ENCODE peak calls at places on chromosomes 2 and 18, in seven cellular contexts. One of them, this sample, is unnamed. For H3K36me3, the result is how much of the 10 kb centered on the place peaks cover.

GRCh38 chr2:134207589-134208209 is 46.2 kb upstream of the MGAT5 start:
- DNase-seq in kidney epithelial cell: no peak
- DNase-seq in mucosa of descending colon: peak
- DNase-seq in colonic mucosa: peak
- DNase-seq in sigmoid colon: no peak
- DNase-seq in kidney: no peak
- DNase-seq in left ventricle myocardium inferior: peak
- DNase-seq in this sample: no peak

GRCh38 chr18:54717673-54718435 is 110.4 kb upstream of the RAB27B start:
- DNase-seq in kidney: no peak
- DNase-seq in kidney epithelial cell: no peak
- DNase-seq in mucosa of descending colon: no peak
- DNase-seq in colonic mucosa: no peak
- DNase-seq in left ventricle myocardium inferior: no peak
- DNase-seq in sigmoid colon: no peak
- DNase-seq in this sample: no peak

GRCh38 chr2:163850036-163850435 is 114.2 kb upstream of the FIGN start:
- DNase-seq in left ventricle myocardium inferior: no peak
- DNase-seq in kidney epithelial cell: no peak
- DNase-seq in mucosa of descending colon: no peak
- DNase-seq in sigmoid colon: no peak
- DNase-seq in kidney: no peak
- DNase-seq in colonic mucosa: no peak
- DNase-seq in this sample: no peak

GRCh38 chr2:100470898-100471514 is 724 bp downstream of the NMS start:
- DNase-seq in sigmoid colon: no peak
- DNase-seq in left ventricle myocardium inferior: peak
- DNase-seq in mucosa of descending colon: peak
- DNase-seq in kidney: no peak
- DNase-seq in kidney epithelial cell: no peak
- DNase-seq in colonic mucosa: no peak
- DNase-seq in this sample: no peak

GRCh38 chr2:100831831-100832230 is 11.9 kb downstream of the NPAS2 start:
- DNase-seq in mucosa of descending colon: no peak
- DNase-seq in kidney: no peak
- DNase-seq in colonic mucosa: no peak
- DNase-seq in kidney epithelial cell: no peak
- DNase-seq in left ventricle myocardium inferior: peak
- DNase-seq in sigmoid colon: peak
- DNase-seq in this sample: no peak

GRCh38 chr2:135164431-135164830 is 112.3 kb downstream of the RAB3GAP1 start:
- DNase-seq in kidney: no peak
- DNase-seq in colonic mucosa: no peak
- DNase-seq in left ventricle myocardium inferior: no peak
- DNase-seq in mucosa of descending colon: no peak
- DNase-seq in kidney epithelial cell: peak
- DNase-seq in sigmoid colon: no peak
- DNase-seq in this sample: peak

GRCh38 chr2:205139822-205140612 is 542.3 kb upstream of the NRP2 start:
- DNase-seq in kidney epithelial cell: no peak
- DNase-seq in kidney: no peak
- DNase-seq in mucosa of descending colon: peak
- DNase-seq in sigmoid colon: no peak
- DNase-seq in left ventricle myocardium inferior: peak
- DNase-seq in colonic mucosa: no peak
- DNase-seq in this sample: no peak

GRCh38 chr2:46404181-46404759 is 75.1 kb upstream of the TMEM247 start:
- DNase-seq in colonic mucosa: no peak
- DNase-seq in kidney epithelial cell: no peak
- DNase-seq in sigmoid colon: no peak
- DNase-seq in kidney: no peak
- DNase-seq in mucosa of descending colon: no peak
- DNase-seq in left ventricle myocardium inferior: no peak
- DNase-seq in this sample: no peak

GRCh38 chr2:23566236-23567142 is 181.5 kb downstream of the KLHL29 start:
- DNase-seq in kidney: no peak
- DNase-seq in sigmoid colon: no peak
- DNase-seq in mucosa of descending colon: no peak
- DNase-seq in kidney epithelial cell: no peak
- DNase-seq in left ventricle myocardium inferior: no peak
- DNase-seq in colonic mucosa: no peak
- DNase-seq in this sample: no peak

GRCh38 chr2:143205106-143205764 is 76.0 kb downstream of the ARHGAP15 start:
- DNase-seq in left ventricle myocardium inferior: no peak
- DNase-seq in kidney: no peak
- DNase-seq in colonic mucosa: no peak
- DNase-seq in sigmoid colon: no peak
- DNase-seq in kidney epithelial cell: no peak
- DNase-seq in mucosa of descending colon: no peak
- DNase-seq in this sample: no peak

GRCh38 chr2:120678251-120678650 is 57.4 kb upstream of the GLI2 start:
- DNase-seq in kidney: no peak
- DNase-seq in sigmoid colon: peak
- DNase-seq in kidney epithelial cell: no peak
- DNase-seq in left ventricle myocardium inferior: no peak
- DNase-seq in mucosa of descending colon: no peak
- DNase-seq in colonic mucosa: no peak
- DNase-seq in this sample: no peak

GRCh38 chr2:41992056-41992699 is 55.6 kb upstream of the PKDCC start:
- DNase-seq in colonic mucosa: no peak
- DNase-seq in sigmoid colon: no peak
- DNase-seq in kidney epithelial cell: no peak
- DNase-seq in kidney: no peak
- DNase-seq in left ventricle myocardium inferior: no peak
- DNase-seq in mucosa of descending colon: no peak
- DNase-seq in this sample: no peak

GRCh38 chr2:100206731-100207255 is 64.4 kb upstream of the AFF3 start:
- DNase-seq in left ventricle myocardium inferior: no peak
- DNase-seq in colonic mucosa: no peak
- DNase-seq in kidney: no peak
- DNase-seq in kidney epithelial cell: no peak
- DNase-seq in mucosa of descending colon: no peak
- DNase-seq in sigmoid colon: no peak
- DNase-seq in this sample: no peak

GRCh38 chr2:195652916-195653315 is 4.1 kb upstream of the SLC39A10 start:
- DNase-seq in sigmoid colon: no peak
- DNase-seq in mucosa of descending colon: no peak
- DNase-seq in kidney epithelial cell: no peak
- DNase-seq in colonic mucosa: no peak
- DNase-seq in left ventricle myocardium inferior: no peak
- DNase-seq in kidney: no peak
- DNase-seq in this sample: no peak

GRCh38 chr2:55399815-55400214 is 19.8 kb downstream of the CCDC88A start:
- DNase-seq in colonic mucosa: no peak
- DNase-seq in mucosa of descending colon: no peak
- DNase-seq in kidney: no peak
- DNase-seq in left ventricle myocardium inferior: no peak
- DNase-seq in sigmoid colon: no peak
- DNase-seq in kidney epithelial cell: no peak
- DNase-seq in this sample: no peak

GRCh38 chr18:45562567-45563479 is 52.5 kb upstream of the SLC14A2 start:
- DNase-seq in kidney epithelial cell: no peak
- DNase-seq in sigmoid colon: peak
- DNase-seq in kidney: peak
- DNase-seq in left ventricle myocardium inferior: peak
- DNase-seq in colonic mucosa: peak
- DNase-seq in mucosa of descending colon: peak
- DNase-seq in this sample: no peak

GRCh38 chr2:34107811-34108210 is 508.7 kb upstream of the FAM98A start:
- DNase-seq in left ventricle myocardium inferior: no peak
- DNase-seq in mucosa of descending colon: no peak
- DNase-seq in sigmoid colon: no peak
- DNase-seq in colonic mucosa: no peak
- DNase-seq in kidney: no peak
- DNase-seq in kidney epithelial cell: no peak
- DNase-seq in this sample: no peak

GRCh38 chr2:170213651-170214050 is 35.7 kb downstream of the MYO3B start:
- DNase-seq in kidney: no peak
- DNase-seq in kidney epithelial cell: no peak
- DNase-seq in left ventricle myocardium inferior: no peak
- DNase-seq in mucosa of descending colon: no peak
- DNase-seq in colonic mucosa: no peak
- DNase-seq in sigmoid colon: no peak
- DNase-seq in this sample: no peak

GRCh38 chr2:170215019-170215418 is 37.1 kb downstream of the MYO3B start:
- DNase-seq in left ventricle myocardium inferior: no peak
- DNase-seq in kidney epithelial cell: no peak
- DNase-seq in kidney: no peak
- DNase-seq in sigmoid colon: no peak
- DNase-seq in mucosa of descending colon: no peak
- DNase-seq in colonic mucosa: no peak
- DNase-seq in this sample: no peak

GRCh38 chr2:170216415-170216814 is 38.5 kb downstream of the MYO3B start:
- DNase-seq in kidney: no peak
- DNase-seq in left ventricle myocardium inferior: no peak
- DNase-seq in kidney epithelial cell: no peak
- DNase-seq in colonic mucosa: no peak
- DNase-seq in mucosa of descending colon: no peak
- DNase-seq in sigmoid colon: no peak
- DNase-seq in this sample: no peak

GRCh38 chr2:170212625-170213280 is 34.8 kb downstream of the MYO3B start:
- DNase-seq in kidney epithelial cell: no peak
- DNase-seq in kidney: no peak
- DNase-seq in left ventricle myocardium inferior: no peak
- DNase-seq in sigmoid colon: no peak
- DNase-seq in colonic mucosa: no peak
- DNase-seq in mucosa of descending colon: no peak
- DNase-seq in this sample: no peak

GRCh38 chr2:170214309-170214902 is 36.5 kb downstream of the MYO3B start:
- DNase-seq in sigmoid colon: no peak
- DNase-seq in kidney epithelial cell: no peak
- DNase-seq in kidney: no peak
- DNase-seq in left ventricle myocardium inferior: no peak
- DNase-seq in mucosa of descending colon: no peak
- DNase-seq in colonic mucosa: no peak
- DNase-seq in this sample: no peak
- H3K4me3 ChIP-seq in sigmoid colon: no peak
- H3K4me3 ChIP-seq in kidney epithelial cell: no peak
- H3K4me3 ChIP-seq in kidney: no peak
- H3K4me3 ChIP-seq in left ventricle myocardium inferior: no peak
- H3K4me3 ChIP-seq in mucosa of descending colon: no peak
- H3K4me3 ChIP-seq in colonic mucosa: no peak
- H3K4me3 ChIP-seq in this sample: no peak

GRCh38 chr2:117996525-117996924 is 17.3 kb downstream of the CCDC93 start:
- DNase-seq in kidney: no peak
- DNase-seq in mucosa of descending colon: no peak
- DNase-seq in colonic mucosa: no peak
- DNase-seq in sigmoid colon: no peak
- DNase-seq in kidney epithelial cell: no peak
- DNase-seq in left ventricle myocardium inferior: no peak
- DNase-seq in this sample: no peak

GRCh38 chr2:117997872-117998454 is 15.9 kb downstream of the CCDC93 start:
- DNase-seq in kidney: no peak
- DNase-seq in kidney epithelial cell: no peak
- DNase-seq in colonic mucosa: no peak
- DNase-seq in left ventricle myocardium inferior: no peak
- DNase-seq in mucosa of descending colon: no peak
- DNase-seq in sigmoid colon: no peak
- DNase-seq in this sample: no peak

GRCh38 chr2:117994729-117995128 is 19.1 kb downstream of the CCDC93 start:
- DNase-seq in sigmoid colon: no peak
- DNase-seq in mucosa of descending colon: no peak
- DNase-seq in colonic mucosa: no peak
- DNase-seq in left ventricle myocardium inferior: no peak
- DNase-seq in kidney: no peak
- DNase-seq in kidney epithelial cell: no peak
- DNase-seq in this sample: no peak

GRCh38 chr2:118003396-118003824 is 10.5 kb downstream of the CCDC93 start:
- DNase-seq in sigmoid colon: peak
- DNase-seq in kidney: no peak
- DNase-seq in left ventricle myocardium inferior: no peak
- DNase-seq in mucosa of descending colon: no peak
- DNase-seq in colonic mucosa: peak
- DNase-seq in kidney epithelial cell: no peak
- DNase-seq in this sample: peak

DNA sequence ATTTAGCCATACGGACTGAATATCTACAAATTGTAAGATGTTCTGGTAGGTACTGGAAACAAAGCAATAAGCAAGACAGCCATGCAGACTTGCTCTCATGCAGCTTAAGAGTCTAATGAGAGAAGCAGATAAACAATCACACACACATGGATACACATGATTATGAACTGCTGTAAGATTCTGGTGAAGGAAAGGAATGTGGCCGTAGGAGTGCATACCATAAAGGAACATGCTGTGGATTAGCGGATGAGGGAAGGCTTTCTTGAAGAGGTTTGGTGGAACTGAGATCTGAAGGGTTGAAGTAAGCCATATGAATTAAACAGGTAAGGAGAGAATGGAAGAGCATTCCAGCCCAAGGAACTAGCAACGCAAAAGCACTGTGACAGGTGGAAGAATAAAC is 13.8 kb downstream of the CCDC93 start:
- DNase-seq in left ventricle myocardium inferior: no peak
- DNase-seq in sigmoid colon: no peak
- DNase-seq in mucosa of descending colon: no peak
- DNase-seq in kidney epithelial cell: no peak
- DNase-seq in colonic mucosa: no peak
- DNase-seq in kidney: no peak
- DNase-seq in this sample: no peak
- H3K36me3 ChIP-seq in left ventricle myocardium inferior: half or more
- H3K36me3 ChIP-seq in sigmoid colon: half or more
- H3K36me3 ChIP-seq in mucosa of descending colon: under half
- H3K36me3 ChIP-seq in kidney epithelial cell: under half
- H3K36me3 ChIP-seq in colonic mucosa: under half
- H3K36me3 ChIP-seq in kidney: under half
- H3K36me3 ChIP-seq in this sample: under half

GRCh38 chr2:33047939-33048338 is 101.2 kb downstream of the LTBP1 start:
- DNase-seq in mucosa of descending colon: no peak
- DNase-seq in sigmoid colon: no peak
- DNase-seq in colonic mucosa: no peak
- DNase-seq in kidney epithelial cell: no peak
- DNase-seq in kidney: no peak
- DNase-seq in left ventricle myocardium inferior: no peak
- DNase-seq in this sample: no peak

GRCh38 chr2:33056170-33056569 is 109.4 kb downstream of the LTBP1 start:
- DNase-seq in mucosa of descending colon: no peak
- DNase-seq in kidney: no peak
- DNase-seq in colonic mucosa: no peak
- DNase-seq in left ventricle myocardium inferior: no peak
- DNase-seq in kidney epithelial cell: no peak
- DNase-seq in sigmoid colon: no peak
- DNase-seq in this sample: no peak

GRCh38 chr2:33051586-33052385 is 105.0 kb downstream of the LTBP1 start:
- DNase-seq in kidney epithelial cell: no peak
- DNase-seq in left ventricle myocardium inferior: no peak
- DNase-seq in sigmoid colon: no peak
- DNase-seq in kidney: no peak
- DNase-seq in mucosa of descending colon: no peak
- DNase-seq in colonic mucosa: no peak
- DNase-seq in this sample: peak
- TF ChIP-seq CTCF in kidney epithelial cell: no peak
- TF ChIP-seq CTCF in left ventricle myocardium inferior: no peak
- TF ChIP-seq CTCF in sigmoid colon: no peak
- TF ChIP-seq CTCF in kidney: no peak
- TF ChIP-seq CTCF in mucosa of descending colon: no peak
- TF ChIP-seq CTCF in colonic mucosa: no peak
- TF ChIP-seq CTCF in this sample: no peak

DNA sequence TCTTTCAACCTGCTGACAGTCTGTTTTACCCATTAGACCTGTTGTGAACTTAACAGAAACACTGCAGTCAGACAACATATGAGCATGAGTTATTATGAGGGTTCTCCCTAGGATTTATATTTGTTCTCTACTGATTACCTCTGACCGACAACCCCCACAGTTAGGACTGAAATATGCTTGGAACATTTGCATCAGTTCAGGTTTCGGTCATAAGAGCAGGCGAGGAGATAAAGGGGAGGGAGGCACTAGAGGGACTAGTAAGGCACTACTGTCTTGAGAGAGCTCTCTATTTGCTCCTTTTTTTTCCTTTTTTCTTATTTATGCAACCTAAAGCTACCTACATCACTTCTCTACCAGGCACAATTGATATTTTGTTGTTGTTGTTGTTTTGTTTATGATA is 133.2 kb upstream of the REG3G start:
- DNase-seq in kidney: no peak
- DNase-seq in sigmoid colon: no peak
- DNase-seq in left ventricle myocardium inferior: no peak
- DNase-seq in kidney epithelial cell: no peak
- DNase-seq in colonic mucosa: no peak
- DNase-seq in mucosa of descending colon: no peak
- DNase-seq in this sample: no peak
- H3K4me3 ChIP-seq in kidney: no peak
- H3K4me3 ChIP-seq in sigmoid colon: no peak
- H3K4me3 ChIP-seq in left ventricle myocardium inferior: no peak
- H3K4me3 ChIP-seq in kidney epithelial cell: no peak
- H3K4me3 ChIP-seq in colonic mucosa: no peak
- H3K4me3 ChIP-seq in mucosa of descending colon: no peak
- H3K4me3 ChIP-seq in this sample: no peak

This sample was measured in BJ.